ENCODE peak calls at places on chromosome 1, in six cellular contexts. X is IMR-90, O is PC-3, Y is adipocyte, D is kidney, A is neuronal stem cell. J is an unnamed sample.

GRCh38 chr1:19435851-19436465 is 49.4 kb downstream of the CAPZB start:
- DNase-seq in A (no peak), X (peak), O (no peak), Y (peak), D (no peak), J (peak)

GRCh38 chr1:30331415-30332065 is 391.8 kb downstream of the MATN1 start:
- DNase-seq in D (no peak), A (no peak), X (no peak), O (no peak), Y (no peak), J (no peak)

GRCh38 chr1:101312192-101312591 is 75.4 kb downstream of the S1PR1 start:
- DNase-seq in X (no peak), A (no peak), Y (no peak), O (no peak), D (no peak), J (no peak)

GRCh38 chr1:10692401-10693021 is 103.9 kb downstream of the CASZ1 start:
- DNase-seq in O (peak), Y (no peak), D (no peak), X (no peak), A (no peak), J (no peak)

GRCh38 chr1:36536727-36537126 is 54.0 kb upstream of the CSF3R start:
- DNase-seq in Y (no peak), A (no peak), X (no peak), D (no peak), O (no peak), J (no peak)

GRCh38 chr1:156465747-156466365 is 34.7 kb downstream of the MEF2D start:
- DNase-seq in Y (no peak), A (no peak), D (no peak), O (no peak), X (no peak), J (no peak)

GRCh38 chr1:157941939-157942338 is 51.5 kb upstream of the KIRREL1 start:
- DNase-seq in X (no peak), D (no peak), O (no peak), A (no peak), Y (no peak), J (no peak)

GRCh38 chr1:21175670-21176581 is 771 bp downstream of the EIF4G3 start:
- DNase-seq in D (peak), X (no peak), Y (peak), O (no peak), A (peak), J (peak)

GRCh38 chr1:21175324-21175669 is 1.4 kb downstream of the EIF4G3 start:
- DNase-seq in X (peak), D (no peak), Y (peak), A (no peak), O (peak), J (peak)

GRCh38 chr1:15680131-15680530 is 4.0 kb upstream of the PLEKHM2 start:
- DNase-seq in A (no peak), X (peak), D (no peak), Y (peak), O (peak), J (peak)

GRCh38 chr1:98557808-98558390 is 103.6 kb upstream of the SNX7 start:
- DNase-seq in O (no peak), A (peak), Y (no peak), X (no peak), D (no peak), J (no peak)

GRCh38 chr1:6252374-6252710 is 8.4 kb downstream of the HES3 start:
- DNase-seq in D (peak), Y (no peak), A (no peak), X (no peak), O (no peak), J (no peak)

GRCh38 chr1:68331117-68331865 is 99.0 kb upstream of the WLS start:
- DNase-seq in D (no peak), A (no peak), X (peak), O (peak), Y (peak), J (peak)

GRCh38 chr1:48039088-48040049 is 42.2 kb upstream of the TRABD2B start:
- DNase-seq in X (peak), Y (peak), D (no peak), O (no peak), A (no peak), J (no peak)

GRCh38 chr1:94543003-94543402 is 1.4 kb upstream of the F3 start:
- DNase-seq in X (peak), Y (peak), O (peak), A (no peak), D (no peak), J (peak)

GRCh38 chr1:176051902-176052518 is 155.1 kb downstream of the COP1 start:
- DNase-seq in A (no peak), D (no peak), X (peak), O (peak), Y (peak), J (peak)

GRCh38 chr1:235532350-235532749 is 28.1 kb upstream of the B3GALNT2 start:
- DNase-seq in O (peak), Y (peak), X (peak), D (no peak), A (no peak), J (peak)

GRCh38 chr1:248863011-248863881 is 4.4 kb upstream of the ZNF692 start:
- DNase-seq in Y (peak), X (peak), O (peak), A (peak), D (peak), J (peak)

GRCh38 chr1:220775238-220775853 is 11.4 kb upstream of the MTARC1 start:
- DNase-seq in O (peak), X (no peak), A (no peak), D (no peak), Y (peak), J (no peak)

GRCh38 chr1:82686774-82687173 is 886.0 kb downstream of the ADGRL2 start:
- DNase-seq in O (no peak), A (no peak), D (no peak), Y (no peak), X (no peak), J (no peak)

GRCh38 chr1:227945891-227946623 is 1.7 kb downstream of the WNT9A start:
- DNase-seq in Y (peak), D (peak), A (no peak), X (peak), O (peak), J (peak)

GRCh38 chr1:97621955-97622354 is 298.9 kb downstream of the DPYD start:
- DNase-seq in D (no peak), Y (no peak), X (peak), O (peak), A (no peak), J (no peak)

GRCh38 chr1:228313536-228314277 is 92.9 kb downstream of the TRIM11 start:
- DNase-seq in O (no peak), X (no peak), Y (no peak), D (no peak), A (no peak), J (no peak)

GRCh38 chr1:55823521-55824296 is 608.5 kb upstream of the USP24 start:
- DNase-seq in X (peak), Y (peak), D (no peak), O (peak), A (no peak), J (peak)

GRCh38 chr1:162144853-162145252 is 75.4 kb downstream of the NOS1AP start:
- DNase-seq in O (no peak), D (no peak), A (peak), X (no peak), Y (no peak), J (no peak)

GRCh38 chr1:230797376-230798186 is 50.4 kb downstream of the CAPN9 start:
- DNase-seq in Y (peak), D (no peak), A (peak), X (peak), O (peak), J (peak)

GRCh38 chr1:112263464-112263863 is 132.6 kb upstream of the CTTNBP2NL start:
- DNase-seq in D (no peak), Y (peak), X (peak), A (no peak), O (peak), J (peak)

GRCh38 chr1:5847013-5847654 is 145.1 kb downstream of the NPHP4 start:
- DNase-seq in Y (peak), A (peak), O (no peak), X (peak), D (no peak), J (no peak)

GRCh38 chr1:46362158-46362557 is 21.6 kb downstream of the NSUN4 start:
- DNase-seq in O (no peak), A (no peak), Y (no peak), X (no peak), D (no peak), J (no peak)

GRCh38 chr1:33331444-33332356 is 10.8 kb upstream of the A3GALT2 start:
- DNase-seq in Y (no peak), D (peak), X (peak), A (no peak), O (no peak), J (peak)

GRCh38 chr1:32508751-32509140 is 30.5 kb upstream of the ZBTB8A start:
- DNase-seq in Y (no peak), A (no peak), D (no peak), X (peak), O (no peak), J (no peak)

GRCh38 chr1:14340244-14340800 is 258.2 kb upstream of the KAZN start:
- DNase-seq in A (no peak), O (no peak), Y (peak), X (peak), D (no peak), J (no peak)

GRCh38 chr1:4137621-4138390 is 237.7 kb upstream of the C1orf174 start:
- DNase-seq in D (peak), A (no peak), O (no peak), Y (no peak), X (no peak), J (no peak)

GRCh38 chr1:180611016-180611930 is 20.5 kb upstream of the XPR1 start:
- DNase-seq in A (no peak), D (no peak), O (peak), Y (no peak), X (peak), J (no peak)

GRCh38 chr1:24898152-24898908 is 31.7 kb downstream of the RUNX3 start:
- DNase-seq in X (peak), D (peak), O (peak), A (peak), Y (peak), J (peak)

DNA sequence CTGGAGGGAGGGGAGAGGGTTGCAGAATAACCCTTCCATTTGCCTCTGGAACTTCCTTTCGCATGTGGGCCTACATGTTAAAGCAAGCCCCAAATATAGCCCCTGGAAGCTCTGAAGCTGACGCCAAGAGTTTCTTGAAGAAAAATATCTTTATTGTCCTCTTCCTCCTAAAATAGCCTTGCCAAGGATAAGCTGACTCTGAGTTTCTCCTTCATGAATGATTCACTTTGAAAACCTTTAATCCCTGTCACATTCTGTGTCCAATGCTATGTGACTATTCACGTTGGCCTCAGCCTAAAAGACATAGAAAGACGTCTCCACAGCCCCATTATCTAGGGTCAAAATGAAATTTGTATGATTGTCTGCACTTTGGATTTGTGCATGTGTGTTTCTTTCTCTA is 6.4 kb downstream of the C1orf116 start:
- DNase-seq in D (no peak), Y (peak), O (peak), A (no peak), X (no peak), J (no peak)
- H3K9ac ChIP-seq in D (no peak), Y (peak), O (peak), A (no peak), X (no peak), J (no peak)

DNA sequence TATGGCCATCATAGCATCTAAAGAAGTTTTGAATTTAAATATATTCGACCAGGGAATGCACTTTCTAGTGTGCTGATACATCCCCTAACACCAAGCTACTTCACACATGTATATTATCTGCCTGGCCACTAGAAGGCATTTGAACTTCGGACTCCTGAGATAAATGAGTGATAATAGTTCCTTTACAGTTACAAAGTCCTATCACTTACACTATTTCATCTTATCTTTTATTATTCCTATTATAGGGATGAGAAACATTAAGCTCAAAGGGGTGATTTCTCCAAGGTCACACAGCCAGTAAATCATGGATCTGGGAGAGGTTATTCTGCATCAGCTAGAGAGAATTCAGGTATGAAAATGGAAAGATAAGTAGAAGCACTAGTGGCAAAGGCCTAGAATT is 40.3 kb downstream of the GPATCH2 start:
- DNase-seq in X (no peak), Y (no peak), O (peak), D (no peak), A (no peak), J (no peak)
- H3K9ac ChIP-seq in X (no peak), Y (no peak), O (no peak), D (no peak), A (no peak), J (no peak)

DNA sequence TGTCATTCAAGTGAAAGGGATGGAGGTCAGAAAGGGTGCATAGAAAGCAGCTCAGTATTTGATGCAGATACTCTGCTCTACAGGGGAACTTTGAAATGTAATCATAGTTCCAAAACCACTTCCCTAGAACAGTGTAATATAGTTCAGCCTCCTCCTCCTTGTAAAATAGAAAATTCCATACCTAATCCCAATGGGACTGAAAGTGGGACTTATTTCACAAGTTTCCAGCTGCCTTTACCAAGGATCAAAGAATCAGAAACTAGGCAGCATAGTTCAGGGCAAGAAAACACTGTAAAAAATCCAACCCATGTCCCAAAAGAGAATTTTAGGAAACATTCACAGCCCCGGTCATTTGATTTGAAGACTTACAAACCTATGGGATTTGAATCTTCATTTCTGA is 8.1 kb upstream of the TMCO2 start:
- DNase-seq in A (no peak), O (no peak), Y (no peak), X (no peak), D (no peak), J (no peak)
- H3K9ac ChIP-seq in A (no peak), O (no peak), Y (no peak), X (no peak), D (no peak), J (no peak)

DNA sequence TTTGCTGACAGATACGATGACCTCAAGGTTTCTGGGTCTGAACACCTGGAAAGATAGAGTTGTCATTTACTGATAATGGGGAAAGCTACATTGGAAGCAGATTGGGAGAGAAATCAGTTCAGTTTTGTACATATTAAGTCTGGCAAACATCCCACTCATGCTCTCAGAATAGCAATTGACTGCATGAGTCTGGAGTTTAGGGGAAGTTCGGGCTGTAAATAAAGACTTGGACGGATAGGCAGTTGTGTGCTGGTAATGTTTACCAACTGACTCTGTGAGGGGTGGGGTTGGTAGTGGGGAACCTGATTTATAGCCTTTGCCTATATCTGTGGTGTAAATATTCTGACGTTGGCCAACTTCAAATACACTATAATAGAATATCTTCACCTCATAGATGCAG is 4.0 kb downstream of the H6PD start:
- DNase-seq in X (peak), A (no peak), O (no peak), D (no peak), Y (no peak), J (peak)
- H3K9ac ChIP-seq in X (no peak), A (no peak), O (no peak), D (no peak), Y (no peak), J (peak)

GRCh38 chr1:23590058-23590783 is 30.9 kb upstream of the ID3 start:
- DNase-seq in D (no peak), O (no peak), A (no peak), Y (no peak), X (peak), J (no peak)
- H3K9ac ChIP-seq in D (no peak), O (no peak), A (no peak), Y (no peak), X (no peak), J (no peak)

GRCh38 chr1:159067699-159068621 is 8.6 kb downstream of the AIM2 start:
- DNase-seq in X (no peak), O (no peak), D (no peak), A (no peak), Y (no peak), J (no peak)
- H3K9ac ChIP-seq in X (no peak), O (no peak), D (no peak), A (no peak), Y (no peak), J (no peak)

GRCh38 chr1:208158640-208159541 is 85.3 kb downstream of the PLXNA2 start:
- DNase-seq in D (no peak), A (no peak), X (no peak), O (no peak), Y (no peak), J (no peak)
- H3K9ac ChIP-seq in D (no peak), A (no peak), X (no peak), O (no peak), Y (no peak), J (no peak)

DNA sequence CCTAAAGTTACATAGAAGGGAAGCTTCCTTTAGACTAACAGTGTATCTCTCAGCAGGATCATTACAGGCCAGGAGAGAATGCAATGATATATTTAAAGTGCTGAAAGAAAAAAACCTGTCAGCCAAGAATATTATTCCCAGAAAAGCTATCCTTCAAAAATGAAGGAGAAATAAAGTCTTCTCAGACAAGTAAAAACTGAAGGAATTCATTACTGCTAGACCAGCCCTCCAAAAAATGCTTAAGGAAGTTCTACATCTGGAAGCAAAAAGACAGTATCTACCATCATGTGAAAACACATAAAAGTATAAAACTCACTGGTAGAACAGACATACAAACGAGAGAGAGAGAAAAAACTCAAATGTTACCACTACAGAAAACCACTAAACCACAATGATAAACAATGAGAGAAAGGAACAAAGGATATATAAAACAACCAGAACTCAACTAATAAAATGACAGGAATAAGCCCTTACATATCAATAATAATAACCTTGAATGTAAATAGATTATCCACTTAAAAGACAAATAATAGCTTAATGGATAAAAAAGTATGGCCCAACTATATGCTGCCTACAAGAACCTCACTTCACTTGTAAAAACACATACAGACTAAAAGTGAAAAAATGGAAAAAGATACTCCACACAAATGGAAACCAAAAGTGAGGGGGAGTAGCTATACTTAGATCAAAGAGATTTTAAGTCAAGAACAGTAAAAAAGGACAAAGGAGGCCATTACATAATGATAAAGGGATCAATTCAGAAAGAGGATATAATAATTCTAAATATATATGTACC is 22.0 kb downstream of the NSL1 start:
- DNase-seq in Y (no peak), O (no peak), D (no peak), A (no peak), X (no peak), J (peak)
- H3K9ac ChIP-seq in Y (no peak), O (no peak), D (no peak), A (no peak), X (no peak), J (no peak)